ENCODE peak calls at places on chromosomes 6 and 20, in eight cellular contexts. U, N, Y, X, H, K, Q and R are unnamed samples.

GRCh38 chr6:130958468-130958867 is 104.6 kb downstream of the EPB41L2 start:
- DNase-seq in N (no peak), U (no peak), Y (no peak), Q (no peak), H (no peak), K (peak), X (no peak), R (no peak)

GRCh38 chr6:160256445-160256844 is 2.2 kb downstream of the SLC22A2 start:
- DNase-seq in U (no peak), Y (no peak), X (no peak), H (no peak), N (no peak), Q (no peak), K (no peak), R (no peak)

GRCh38 chr6:148438593-148438992 is 96.0 kb downstream of the SASH1 start:
- DNase-seq in H (no peak), U (no peak), Q (no peak), N (no peak), K (peak), X (no peak), Y (peak), R (no peak)

GRCh38 chr6:169162968-169163903 is 90.4 kb downstream of the THBS2 start:
- DNase-seq in Y (peak), K (peak), H (no peak), X (peak), Q (no peak), N (no peak), U (peak), R (no peak)

GRCh38 chr6:109892451-109893435 is 85.4 kb upstream of the GPR6 start:
- DNase-seq in U (no peak), N (no peak), Q (no peak), Y (no peak), K (no peak), X (no peak), H (no peak), R (no peak)

GRCh38 chr6:154508573-154509375 is 1.7 kb downstream of the CNKSR3 start:
- DNase-seq in K (peak), X (peak), Q (no peak), Y (no peak), N (no peak), U (no peak), H (no peak), R (peak)

GRCh38 chr20:7792131-7792869 is 148.0 kb downstream of the HAO1 start:
- DNase-seq in K (no peak), N (no peak), X (no peak), U (no peak), H (no peak), Y (no peak), Q (no peak), R (no peak)

GRCh38 chr6:81759782-81760181 is 7.3 kb upstream of the TENT5A start:
- DNase-seq in Q (no peak), X (no peak), U (peak), N (no peak), K (peak), H (no peak), Y (no peak), R (no peak)

GRCh38 chr6:68235192-68235812 is 399.8 kb upstream of the ADGRB3 start:
- DNase-seq in K (peak), U (no peak), H (no peak), X (no peak), N (no peak), Y (no peak), Q (no peak), R (no peak)

GRCh38 chr20:51553897-51554504 is 11.5 kb upstream of the NFATC2 start:
- DNase-seq in N (no peak), Y (no peak), Q (no peak), U (no peak), K (peak), X (no peak), H (no peak), R (peak)

GRCh38 chr20:21053002-21053762 is 53.0 kb downstream of the LINC00237 start:
- DNase-seq in K (no peak), H (no peak), Y (no peak), U (no peak), Q (no peak), X (no peak), N (no peak), R (no peak)

GRCh38 chr6:15462717-15463525 is 199.9 kb downstream of the DTNBP1 start:
- DNase-seq in Y (peak), X (no peak), H (no peak), Q (no peak), N (no peak), U (no peak), K (peak), R (no peak)

GRCh38 chr6:71349395-71349794 is 60.8 kb downstream of the OGFRL1 start:
- DNase-seq in H (no peak), K (peak), N (no peak), Q (no peak), U (no peak), X (no peak), Y (peak), R (peak)